ENCODE peak calls at places on chromosomes 11 and 22, in eight cellular contexts. H, N, P, E, T, W, S and R are unnamed samples.

GRCh38 chr11:70399681-70400112 is 1.4 kb downstream of the CTTN start:
- DNase-seq in H (peak; percentile 58), N (peak; percentile 82), P (peak; percentile 96), E (no peak), T (peak; percentile 84), W (no peak), S (peak; percentile 80), R (no peak)

GRCh38 chr11:64971421-64972233 is at the start of gene MAJIN:
- DNase-seq in H (peak; percentile 91), N (peak; percentile 49), P (peak; percentile 85), E (peak; percentile 38), T (no peak), W (no peak), S (peak; percentile 88), R (peak; percentile 75)

GRCh38 chr11:71207563-71207962 is 44.8 kb downstream of the SHANK2 start:
- DNase-seq in H (no peak), N (no peak), P (no peak), E (no peak), T (peak; percentile 25), W (no peak), S (no peak), R (no peak)

GRCh38 chr11:16809901-16810668 is 71.6 kb downstream of the C11orf58 start:
- DNase-seq in H (no peak), N (peak; percentile 74), P (peak; percentile 50), E (peak; percentile 76), T (no peak), W (no peak), S (peak; percentile 74), R (no peak)

GRCh38 chr11:118224512-118225180 is at the start of gene JAML:
- DNase-seq in H (no peak), N (no peak), P (no peak), E (no peak), T (no peak), W (no peak), S (no peak), R (peak; percentile 20)

GRCh38 chr22:39175127-39176066 is 22.9 kb upstream of the CBX7 start:
- DNase-seq in H (peak; percentile 57), N (no peak), P (peak; percentile 37), E (no peak), T (no peak), W (no peak), S (no peak), R (no peak)

GRCh38 chr11:85717360-85717927 is 31.4 kb upstream of the CCDC89 start:
- DNase-seq in H (no peak), N (no peak), P (no peak), E (no peak), T (no peak), W (no peak), S (no peak), R (no peak)

GRCh38 chr11:64063741-64064140 is 28.0 kb downstream of the FLRT1 start:
- DNase-seq in H (no peak), N (no peak), P (no peak), E (no peak), T (no peak), W (no peak), S (no peak), R (no peak)

GRCh38 chr11:1168721-1169161 is 11.0 kb downstream of the MUC5AC start:
- DNase-seq in H (no peak), N (no peak), P (no peak), E (no peak), T (peak; percentile 27), W (no peak), S (no peak), R (no peak)

GRCh38 chr11:19628018-19628417 is 84.6 kb upstream of the NAV2 start:
- DNase-seq in H (no peak), N (peak; percentile 88), P (peak; percentile 89), E (no peak), T (no peak), W (no peak), S (peak; percentile 43), R (no peak)

GRCh38 chr22:48779661-48780596 is 1047.7 kb downstream of the BRD1 start:
- DNase-seq in H (no peak), N (peak; percentile 4), P (no peak), E (no peak), T (no peak), W (no peak), S (peak; percentile 1), R (no peak)

GRCh38 chr11:107731911-107732310 is 20.1 kb upstream of the SLN start:
- DNase-seq in H (no peak), N (no peak), P (no peak), E (no peak), T (no peak), W (no peak), S (no peak), R (no peak)

GRCh38 chr11:34501500-34501899 is 12.1 kb downstream of the ELF5 start:
- DNase-seq in H (no peak), N (no peak), P (peak; percentile 82), E (no peak), T (no peak), W (no peak), S (no peak), R (no peak)

GRCh38 chr11:43830928-43831440 is 49.6 kb upstream of the ALKBH3 start:
- DNase-seq in H (no peak), N (no peak), P (peak; percentile 99), E (no peak), T (no peak), W (peak; percentile 39), S (no peak), R (no peak)

GRCh38 chr22:47651216-47651987 is 889.0 kb downstream of the TBC1D22A start:
- DNase-seq in H (peak; percentile 7), N (no peak), P (no peak), E (no peak), T (no peak), W (no peak), S (no peak), R (no peak)

GRCh38 chr22:38724926-38725571 is 19.3 kb downstream of the GTPBP1 start:
- DNase-seq in H (no peak), N (no peak), P (peak; percentile 47), E (peak; percentile 72), T (no peak), W (no peak), S (no peak), R (no peak)

GRCh38 chr11:40544162-40544561 is 915.3 kb downstream of the LRRC4C start:
- DNase-seq in H (no peak), N (no peak), P (no peak), E (no peak), T (no peak), W (no peak), S (no peak), R (no peak)

GRCh38 chr11:117623831-117624271 is 173.2 kb downstream of the DSCAML1 start:
- DNase-seq in H (no peak), N (no peak), P (no peak), E (no peak), T (no peak), W (no peak), S (no peak), R (no peak)

GRCh38 chr22:39471421-39472141 is 14.8 kb downstream of the MGAT3 start:
- DNase-seq in H (no peak), N (no peak), P (peak; percentile 78), E (no peak), T (peak; percentile 80), W (no peak), S (peak; percentile 68), R (peak; percentile 70)

GRCh38 chr11:112453601-112454577 is 193.2 kb upstream of the PLET1 start:
- DNase-seq in H (peak; percentile 52), N (no peak), P (peak; percentile 53), E (no peak), T (peak; percentile 49), W (no peak), S (no peak), R (peak; percentile 40)

GRCh38 chr11:64845125-64845735 is 777 bp upstream of the CDC42BPG start:
- DNase-seq in H (no peak), N (no peak), P (no peak), E (no peak), T (no peak), W (no peak), S (no peak), R (no peak)

GRCh38 chr11:30196400-30197206 is 34.2 kb upstream of the FSHB start:
- DNase-seq in H (peak; percentile 83), N (peak; percentile 16), P (peak; percentile 57), E (peak; percentile 39), T (peak; percentile 65), W (no peak), S (peak; percentile 39), R (peak; percentile 20)

GRCh38 chr11:115334932-115335788 is 169.1 kb downstream of the CADM1 start:
- DNase-seq in H (no peak), N (no peak), P (peak; percentile 58), E (no peak), T (no peak), W (no peak), S (no peak), R (peak; percentile 12)

GRCh38 chr11:37105456-37105855 is 507.4 kb upstream of the RAG2 start:
- DNase-seq in H (no peak), N (no peak), P (no peak), E (no peak), T (no peak), W (no peak), S (no peak), R (no peak)

GRCh38 chr11:65380460-65381126 is 1.9 kb downstream of the SLC25A45 start:
- DNase-seq in H (peak; percentile 62), N (no peak), P (no peak), E (no peak), T (peak; percentile 87), W (no peak), S (no peak), R (no peak)